ENCODE peak calls at places on chromosomes 4 and X, in seven cellular contexts. One of them, this sample, is unnamed. For H4K20me1, the result is how much of the 10 kb centered on the place peaks cover.

GRCh38 chrX:41348551-41348950 is 14.6 kb downstream of the DDX3X start:
- DNase-seq in keratinocyte: no peak
- DNase-seq in OCI-LY7: no peak
- DNase-seq in H1: no peak
- DNase-seq in neural progenitor cell: no peak
- DNase-seq in MM.1S: no peak
- DNase-seq in fibroblast of lung: no peak
- DNase-seq in this sample: no peak

GRCh38 chrX:51804741-51805140 is 61.5 kb downstream of the GSPT2 start:
- DNase-seq in keratinocyte: no peak
- DNase-seq in OCI-LY7: no peak
- DNase-seq in H1: no peak
- DNase-seq in neural progenitor cell: no peak
- DNase-seq in MM.1S: no peak
- DNase-seq in fibroblast of lung: no peak
- DNase-seq in this sample: no peak

GRCh38 chr4:87017580-87018061 is 82.8 kb downstream of the AFF1 start:
- DNase-seq in keratinocyte: no peak
- DNase-seq in OCI-LY7: no peak
- DNase-seq in H1: no peak
- DNase-seq in neural progenitor cell: no peak
- DNase-seq in MM.1S: no peak
- DNase-seq in fibroblast of lung: peak
- DNase-seq in this sample: no peak

GRCh38 chrX:63656871-63657580 is 128.0 kb downstream of the ARHGEF9 start:
- DNase-seq in keratinocyte: no peak
- DNase-seq in OCI-LY7: no peak
- DNase-seq in H1: no peak
- DNase-seq in neural progenitor cell: no peak
- DNase-seq in MM.1S: no peak
- DNase-seq in fibroblast of lung: peak
- DNase-seq in this sample: no peak

GRCh38 chr4:107098403-107098802 is 62.3 kb upstream of the DKK2 start:
- DNase-seq in keratinocyte: no peak
- DNase-seq in OCI-LY7: no peak
- DNase-seq in H1: no peak
- DNase-seq in neural progenitor cell: peak
- DNase-seq in MM.1S: no peak
- DNase-seq in fibroblast of lung: no peak
- DNase-seq in this sample: no peak

GRCh38 chr4:134935320-134935719 is 733.7 kb upstream of the PABPC4L start:
- DNase-seq in keratinocyte: no peak
- DNase-seq in OCI-LY7: peak
- DNase-seq in H1: no peak
- DNase-seq in neural progenitor cell: peak
- DNase-seq in MM.1S: peak
- DNase-seq in fibroblast of lung: no peak
- DNase-seq in this sample: peak

GRCh38 chr4:168999836-169000235 is 10.2 kb downstream of the CBR4 start:
- DNase-seq in keratinocyte: no peak
- DNase-seq in OCI-LY7: no peak
- DNase-seq in H1: no peak
- DNase-seq in neural progenitor cell: no peak
- DNase-seq in MM.1S: no peak
- DNase-seq in fibroblast of lung: peak
- DNase-seq in this sample: no peak

GRCh38 chrX:150959557-150959956 is 23.6 kb upstream of the HMGB3 start:
- DNase-seq in keratinocyte: no peak
- DNase-seq in OCI-LY7: no peak
- DNase-seq in H1: no peak
- DNase-seq in neural progenitor cell: no peak
- DNase-seq in MM.1S: no peak
- DNase-seq in fibroblast of lung: no peak
- DNase-seq in this sample: no peak

GRCh38 chr4:8157496-8157895 is 1.1 kb downstream of the ABLIM2 start:
- DNase-seq in keratinocyte: no peak
- DNase-seq in OCI-LY7: no peak
- DNase-seq in H1: no peak
- DNase-seq in neural progenitor cell: peak
- DNase-seq in MM.1S: no peak
- DNase-seq in fibroblast of lung: no peak
- DNase-seq in this sample: no peak

GRCh38 chr4:99200148-99200547 is 18.9 kb downstream of the ADH6 start:
- DNase-seq in keratinocyte: no peak
- DNase-seq in OCI-LY7: no peak
- DNase-seq in H1: no peak
- DNase-seq in neural progenitor cell: no peak
- DNase-seq in MM.1S: no peak
- DNase-seq in fibroblast of lung: no peak
- DNase-seq in this sample: no peak

GRCh38 chr4:34953145-34953799 is 1291.0 kb downstream of the ARAP2 start:
- DNase-seq in keratinocyte: no peak
- DNase-seq in OCI-LY7: no peak
- DNase-seq in H1: peak
- DNase-seq in neural progenitor cell: peak
- DNase-seq in MM.1S: no peak
- DNase-seq in fibroblast of lung: no peak
- DNase-seq in this sample: no peak

GRCh38 chr4:186081202-186081807 is 12.3 kb downstream of the TLR3 start:
- DNase-seq in keratinocyte: no peak
- DNase-seq in OCI-LY7: no peak
- DNase-seq in H1: no peak
- DNase-seq in neural progenitor cell: peak
- DNase-seq in MM.1S: no peak
- DNase-seq in fibroblast of lung: no peak
- DNase-seq in this sample: no peak

GRCh38 chr4:74378573-74378972 is 13.6 kb downstream of the EREG start:
- DNase-seq in keratinocyte: no peak
- DNase-seq in OCI-LY7: no peak
- DNase-seq in H1: no peak
- DNase-seq in neural progenitor cell: no peak
- DNase-seq in MM.1S: no peak
- DNase-seq in fibroblast of lung: peak
- DNase-seq in this sample: no peak

GRCh38 chr4:159103406-159104131 is 690 bp downstream of the RAPGEF2 start:
- DNase-seq in keratinocyte: no peak
- DNase-seq in OCI-LY7: peak
- DNase-seq in H1: no peak
- DNase-seq in neural progenitor cell: peak
- DNase-seq in MM.1S: peak
- DNase-seq in fibroblast of lung: peak
- DNase-seq in this sample: peak

GRCh38 chr4:123676550-123677229 is 280.1 kb downstream of the SPRY1 start:
- DNase-seq in keratinocyte: no peak
- DNase-seq in OCI-LY7: no peak
- DNase-seq in H1: no peak
- DNase-seq in neural progenitor cell: peak
- DNase-seq in MM.1S: no peak
- DNase-seq in fibroblast of lung: peak
- DNase-seq in this sample: no peak

GRCh38 chr4:39308576-39308975 is 57.6 kb downstream of the RFC1 start:
- DNase-seq in keratinocyte: no peak
- DNase-seq in OCI-LY7: no peak
- DNase-seq in H1: no peak
- DNase-seq in neural progenitor cell: no peak
- DNase-seq in MM.1S: no peak
- DNase-seq in fibroblast of lung: peak
- DNase-seq in this sample: no peak

GRCh38 chrX:154365997-154366665 is 8.3 kb downstream of the FLNA start:
- DNase-seq in keratinocyte: no peak
- DNase-seq in OCI-LY7: no peak
- DNase-seq in H1: no peak
- DNase-seq in neural progenitor cell: no peak
- DNase-seq in MM.1S: no peak
- DNase-seq in fibroblast of lung: no peak
- DNase-seq in this sample: no peak
- H4K20me1 ChIP-seq in keratinocyte: under half
- H4K20me1 ChIP-seq in OCI-LY7: under half
- H4K20me1 ChIP-seq in H1: under half
- H4K20me1 ChIP-seq in neural progenitor cell: half or more
- H4K20me1 ChIP-seq in MM.1S: under half
- H4K20me1 ChIP-seq in fibroblast of lung: under half
- H4K20me1 ChIP-seq in this sample: under half

GRCh38 chr4:20253799-20254409 is 2.2 kb downstream of the SLIT2 start:
- DNase-seq in keratinocyte: no peak
- DNase-seq in OCI-LY7: no peak
- DNase-seq in H1: no peak
- DNase-seq in neural progenitor cell: peak
- DNase-seq in MM.1S: no peak
- DNase-seq in fibroblast of lung: peak
- DNase-seq in this sample: no peak

GRCh38 chr4:20255251-20255586 is 3.5 kb downstream of the SLIT2 start:
- DNase-seq in keratinocyte: no peak
- DNase-seq in OCI-LY7: no peak
- DNase-seq in H1: no peak
- DNase-seq in neural progenitor cell: no peak
- DNase-seq in MM.1S: no peak
- DNase-seq in fibroblast of lung: no peak
- DNase-seq in this sample: no peak

GRCh38 chr4:20255823-20256222 is 4.1 kb downstream of the SLIT2 start:
- DNase-seq in keratinocyte: no peak
- DNase-seq in OCI-LY7: no peak
- DNase-seq in H1: no peak
- DNase-seq in neural progenitor cell: peak
- DNase-seq in MM.1S: no peak
- DNase-seq in fibroblast of lung: no peak
- DNase-seq in this sample: no peak

GRCh38 chr4:20254517-20255250 is 3.0 kb downstream of the SLIT2 start:
- DNase-seq in keratinocyte: no peak
- DNase-seq in OCI-LY7: no peak
- DNase-seq in H1: no peak
- DNase-seq in neural progenitor cell: peak
- DNase-seq in MM.1S: no peak
- DNase-seq in fibroblast of lung: peak
- DNase-seq in this sample: no peak

DNA sequence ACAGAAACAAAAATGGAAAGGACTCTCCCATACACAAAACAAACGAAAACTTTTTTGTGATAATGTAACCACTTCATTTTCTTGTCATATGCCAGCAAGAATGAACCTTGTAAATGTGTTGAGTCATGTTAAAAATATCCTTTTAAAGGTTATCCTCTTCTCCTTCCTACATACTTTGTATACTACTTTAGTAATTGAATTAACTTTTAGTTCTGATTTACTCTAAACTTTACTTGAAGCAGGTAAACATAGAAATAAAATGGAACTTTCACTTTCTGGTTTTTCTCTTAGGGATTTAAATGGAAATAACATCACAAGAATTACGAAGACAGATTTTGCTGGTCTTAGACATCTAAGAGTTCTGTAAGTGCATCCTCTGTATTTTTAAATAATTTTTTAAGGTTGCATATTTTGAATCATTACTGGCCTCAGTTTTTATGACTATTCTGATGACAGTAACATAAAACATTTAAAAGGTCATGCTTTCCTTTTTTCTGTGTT is 4.7 kb downstream of the SLIT2 start:
- DNase-seq in keratinocyte: no peak
- DNase-seq in OCI-LY7: no peak
- DNase-seq in H1: no peak
- DNase-seq in neural progenitor cell: no peak
- DNase-seq in MM.1S: no peak
- DNase-seq in fibroblast of lung: peak
- DNase-seq in this sample: no peak
- H4K20me1 ChIP-seq in keratinocyte: under half
- H4K20me1 ChIP-seq in OCI-LY7: under half
- H4K20me1 ChIP-seq in H1: under half
- H4K20me1 ChIP-seq in neural progenitor cell: under half
- H4K20me1 ChIP-seq in MM.1S: under half
- H4K20me1 ChIP-seq in fibroblast of lung: under half
- H4K20me1 ChIP-seq in this sample: under half

DNA sequence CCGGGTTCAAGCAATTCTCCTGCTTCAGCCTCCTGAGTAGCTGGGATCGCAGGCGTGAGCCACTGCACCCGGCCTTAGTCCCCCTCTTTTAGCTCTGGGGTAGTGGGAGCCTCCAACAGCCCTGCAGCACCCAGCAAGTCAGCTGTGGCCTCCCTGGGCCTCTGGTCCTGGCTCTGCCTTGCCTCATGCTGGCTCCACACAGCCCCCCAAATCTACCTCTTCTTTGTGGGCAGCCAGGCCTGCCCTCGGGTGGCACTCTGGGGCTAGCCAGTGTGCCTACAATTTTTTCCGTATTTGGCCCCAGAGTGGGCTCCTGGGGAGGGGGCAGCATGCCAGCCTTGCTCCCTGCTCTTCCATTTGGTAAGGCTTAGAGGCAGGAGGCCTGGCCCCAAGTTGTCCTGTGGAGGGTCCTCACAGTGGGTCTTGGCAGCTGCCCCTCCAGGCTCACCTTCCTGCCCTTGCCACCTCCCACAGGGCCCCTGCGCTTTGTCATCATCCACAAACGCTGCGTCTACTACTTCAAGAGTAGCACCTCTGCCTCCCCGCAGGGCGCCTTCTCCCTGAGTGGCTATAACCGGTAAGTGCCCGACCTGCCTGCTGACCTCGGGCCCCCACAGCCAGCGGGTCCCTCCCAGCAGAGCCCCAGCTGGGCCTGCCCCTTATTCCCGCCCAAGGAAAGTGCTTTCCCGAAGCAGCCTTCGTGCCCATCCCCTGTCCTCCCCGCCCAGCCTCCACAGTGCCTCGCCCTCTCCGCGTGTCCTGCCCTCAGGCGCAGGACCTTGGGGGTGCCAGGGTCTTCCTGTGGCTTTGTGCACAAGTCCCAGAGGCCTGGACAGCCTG is 21.0 kb upstream of the ADD1 start:
- DNase-seq in keratinocyte: no peak
- DNase-seq in OCI-LY7: no peak
- DNase-seq in H1: no peak
- DNase-seq in neural progenitor cell: no peak
- DNase-seq in MM.1S: no peak
- DNase-seq in fibroblast of lung: no peak
- DNase-seq in this sample: no peak
- H4K20me1 ChIP-seq in keratinocyte: under half
- H4K20me1 ChIP-seq in OCI-LY7: under half
- H4K20me1 ChIP-seq in H1: under half
- H4K20me1 ChIP-seq in neural progenitor cell: under half
- H4K20me1 ChIP-seq in MM.1S: under half
- H4K20me1 ChIP-seq in fibroblast of lung: under half
- H4K20me1 ChIP-seq in this sample: under half

DNA sequence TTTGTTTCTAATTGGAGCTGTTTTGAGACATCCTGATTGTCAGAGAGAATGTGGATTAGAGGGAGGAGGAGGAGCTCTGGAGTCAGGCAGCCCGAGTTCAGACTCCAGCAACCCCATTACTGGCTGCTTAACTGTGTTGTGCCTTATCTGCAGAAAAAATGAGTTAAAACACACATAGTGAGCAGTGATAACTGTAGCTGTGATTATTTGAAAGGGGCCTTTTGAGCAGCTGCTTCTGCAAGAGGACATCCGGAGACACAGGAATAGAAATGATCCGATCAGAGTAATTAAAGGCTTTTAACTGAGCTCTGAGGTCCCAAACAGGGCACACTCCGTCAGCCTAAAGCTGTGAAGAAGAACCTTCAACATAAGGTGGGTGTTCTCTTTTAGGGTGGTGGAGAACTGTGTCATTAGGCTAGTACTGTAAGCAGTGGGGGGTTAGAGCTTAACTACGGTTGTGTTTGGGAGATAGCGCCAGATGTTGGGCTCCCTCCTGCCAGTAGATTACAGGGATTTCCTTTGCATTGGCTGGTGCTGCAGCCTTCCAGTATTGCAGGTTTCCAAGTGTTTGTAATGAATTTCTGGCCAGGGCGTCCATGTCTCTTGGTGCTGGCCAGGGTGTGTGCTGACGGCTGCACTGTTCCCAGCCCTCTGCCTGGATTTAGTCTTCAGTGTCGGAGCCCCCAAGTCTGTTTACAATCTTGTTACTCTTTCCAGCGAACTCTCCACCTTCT is 24.3 kb downstream of the ADD1 start:
- DNase-seq in keratinocyte: no peak
- DNase-seq in OCI-LY7: no peak
- DNase-seq in H1: no peak
- DNase-seq in neural progenitor cell: peak
- DNase-seq in MM.1S: no peak
- DNase-seq in fibroblast of lung: peak
- DNase-seq in this sample: no peak
- H4K20me1 ChIP-seq in keratinocyte: under half
- H4K20me1 ChIP-seq in OCI-LY7: under half
- H4K20me1 ChIP-seq in H1: under half
- H4K20me1 ChIP-seq in neural progenitor cell: half or more
- H4K20me1 ChIP-seq in MM.1S: under half
- H4K20me1 ChIP-seq in fibroblast of lung: under half
- H4K20me1 ChIP-seq in this sample: under half

This sample was measured in Karpas-422.